ENCODE peak calls at places on chromosomes 13 and 19, in ten cellular contexts. X is uterus, A is fibroblast of lung, W is breast epithelium, L is right lobe of liver, K is hepatocyte, P is psoas muscle, U is thyroid gland, J is A673, Q is spleen. E is an unnamed sample. For H3K27me3 and H3K4me1, the result is how much of the 10 kb centered on the place peaks cover.

GRCh38 chr19:55692681-55693081 is 17.7 kb downstream of the EPN1 start:
- DNase-seq in A (no peak), W (no peak), X (no peak), Q (peak), J (no peak), K (no peak), P (peak), L (no peak), U (no peak), E (no peak)

GRCh38 chr13:25652764-25653163 is 281.0 kb downstream of the ATP8A2 start:
- DNase-seq in W (no peak), X (no peak), L (no peak), J (no peak), A (no peak), U (no peak), P (no peak), K (no peak), Q (no peak), E (no peak)

GRCh38 chr13:76830805-76831204 is 55.4 kb downstream of the KCTD12 start:
- DNase-seq in K (no peak), X (no peak), J (no peak), A (no peak), W (no peak), P (no peak), Q (no peak), U (no peak), L (no peak), E (no peak)

GRCh38 chr13:26604784-26605183 is 47.3 kb downstream of the WASF3 start:
- DNase-seq in Q (no peak), L (no peak), X (peak), W (peak), A (no peak), U (peak), J (no peak), K (no peak), P (peak), E (peak)

GRCh38 chr19:16824658-16825311 is 4.4 kb upstream of the SIN3B start:
- DNase-seq in P (no peak), K (no peak), X (peak), J (no peak), Q (no peak), L (no peak), W (no peak), A (peak), U (no peak), E (no peak)

GRCh38 chr19:10874019-10874418 is 2.7 kb downstream of the CARM1 start:
- DNase-seq in K (no peak), A (no peak), U (no peak), Q (no peak), P (no peak), X (no peak), J (no peak), W (no peak), L (no peak), E (no peak)

GRCh38 chr13:100403675-100404074 is 184.9 kb downstream of the GGACT start:
- DNase-seq in J (no peak), L (no peak), P (no peak), A (no peak), W (no peak), U (no peak), X (no peak), Q (no peak), K (no peak), E (no peak)

GRCh38 chr13:113653264-113654174 is 4.5 kb downstream of the ATP4B start:
- DNase-seq in U (no peak), P (peak), A (no peak), K (no peak), J (peak), W (no peak), X (no peak), L (no peak), Q (peak), E (no peak)

GRCh38 chr13:97327521-97328221 is 105.5 kb downstream of the MBNL2 start:
- DNase-seq in Q (no peak), X (no peak), K (no peak), P (no peak), L (no peak), A (peak), W (no peak), J (peak), U (no peak), E (no peak)

GRCh38 chr13:40518481-40518882 is 148.0 kb downstream of the FOXO1 start:
- DNase-seq in J (no peak), U (peak), L (peak), W (no peak), P (no peak), A (peak), Q (no peak), X (no peak), K (no peak), E (no peak)

GRCh38 chr19:42295831-42296525 is 6.0 kb upstream of the PRR19 start:
- DNase-seq in J (peak), U (peak), A (peak), K (peak), W (peak), L (peak), P (peak), Q (peak), X (peak), E (peak)

GRCh38 chr19:43674630-43674982 is 4.6 kb upstream of the PLAUR start:
- DNase-seq in J (no peak), W (no peak), A (peak), Q (no peak), L (no peak), U (no peak), K (no peak), X (no peak), P (no peak), E (no peak)

GRCh38 chr19:35139618-35139943 is 957 bp downstream of the FXYD1 start:
- DNase-seq in P (no peak), A (no peak), X (no peak), W (no peak), L (no peak), J (no peak), K (no peak), U (no peak), Q (peak), E (peak)

GRCh38 chr13:25632166-25632888 is 260.6 kb downstream of the ATP8A2 start:
- DNase-seq in Q (no peak), W (no peak), L (no peak), P (no peak), J (no peak), A (no peak), K (no peak), X (no peak), U (no peak), E (no peak)

GRCh38 chr13:75135325-75135825 is 346.6 kb downstream of the TBC1D4 start:
- DNase-seq in X (no peak), L (no peak), A (peak), P (no peak), J (peak), Q (no peak), K (peak), U (no peak), W (no peak), E (no peak)

GRCh38 chr13:20127263-20127562 is 33.6 kb downstream of the GJA3 start:
- DNase-seq in Q (peak), L (no peak), A (no peak), K (no peak), U (no peak), J (no peak), P (no peak), X (no peak), W (no peak), E (no peak)

GRCh38 chr19:39160523-39160861 is 34.9 kb downstream of the PAK4 start:
- DNase-seq in U (no peak), W (peak), L (no peak), P (no peak), Q (no peak), K (peak), X (peak), J (no peak), A (peak), E (peak)

GRCh38 chr13:27450921-27451461 is 627 bp upstream of the MTIF3 start:
- DNase-seq in P (peak), L (peak), W (peak), A (peak), K (peak), U (peak), J (peak), X (peak), Q (peak), E (no peak)

GRCh38 chr13:99356216-99357089 is 49.3 kb upstream of the GPR183 start:
- DNase-seq in W (no peak), Q (peak), K (no peak), U (no peak), J (no peak), L (no peak), A (peak), X (no peak), P (peak), E (no peak)

DNA sequence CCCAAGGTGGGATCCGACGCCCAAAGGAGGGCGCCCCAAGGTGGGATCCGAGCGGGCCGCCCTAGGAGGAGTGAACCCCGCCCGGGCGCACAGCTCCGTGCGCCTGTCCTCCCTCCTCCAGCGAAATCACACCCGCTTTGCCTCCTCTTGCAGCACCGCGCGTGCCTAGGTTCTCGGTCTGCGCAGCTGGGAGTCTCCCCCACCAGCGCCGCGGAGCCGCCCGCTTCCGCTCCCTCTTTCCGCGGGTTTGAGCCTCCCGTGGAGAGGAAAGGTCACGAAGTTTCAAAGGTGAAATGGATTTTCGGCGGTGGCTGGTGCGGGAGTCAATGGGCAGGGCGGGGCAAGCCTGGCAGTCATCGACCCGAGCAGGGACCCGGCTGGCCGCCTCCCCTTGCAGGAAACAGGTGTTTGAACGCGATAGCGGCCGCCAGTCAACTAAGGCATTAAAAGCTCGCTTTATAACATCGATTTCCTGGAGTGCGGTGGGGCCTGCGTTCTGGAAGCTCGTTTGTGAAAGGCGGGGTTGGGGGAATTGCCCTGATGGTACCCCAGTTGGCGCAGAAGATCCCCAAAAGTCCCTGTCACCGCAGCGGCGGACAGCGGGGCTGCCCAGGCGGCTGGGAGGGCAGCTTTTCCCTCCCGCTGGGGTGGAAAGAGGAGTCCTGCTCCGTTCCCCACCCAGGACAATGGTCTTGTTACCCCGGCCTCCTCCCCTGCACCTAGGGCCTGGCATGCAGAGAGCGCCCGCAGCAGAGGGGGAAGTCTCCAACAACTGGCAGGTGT is 9.0 kb upstream of the SOX1 start:
- DNase-seq in L (no peak), X (no peak), J (peak), Q (peak), A (no peak), U (no peak), P (no peak), W (no peak), K (no peak), E (no peak)
- H3K27me3 ChIP-seq in L (half or more), X (half or more), J (half or more), Q (half or more), A (half or more), U (under half), P (half or more), W (half or more), K (half or more), E (half or more)

GRCh38 chr19:8451885-8452284 is 7.1 kb downstream of the HNRNPM start:
- DNase-seq in Q (no peak), A (peak), L (no peak), P (no peak), K (peak), U (no peak), J (no peak), W (no peak), X (no peak), E (no peak)
- H3K4me3 ChIP-seq in Q (no peak), A (no peak), L (no peak), P (peak), K (no peak), U (no peak), J (no peak), W (no peak), X (no peak), E (no peak)

GRCh38 chr19:4684312-4685095 is 14.4 kb upstream of the MYDGF start:
- DNase-seq in A (no peak), L (no peak), P (no peak), J (no peak), K (no peak), W (no peak), U (no peak), Q (no peak), X (no peak), E (no peak)

GRCh38 chr19:4678881-4679379 is 8.8 kb upstream of the MYDGF start:
- DNase-seq in L (no peak), J (peak), Q (no peak), U (no peak), X (peak), A (peak), K (no peak), W (no peak), P (peak), E (no peak)

GRCh38 chr19:4679416-4679815 is 9.3 kb upstream of the MYDGF start:
- DNase-seq in P (no peak), W (no peak), J (no peak), L (no peak), X (no peak), K (no peak), A (no peak), U (no peak), Q (no peak), E (no peak)

GRCh38 chr19:4686700-4687099 is 16.6 kb upstream of the MYDGF start:
- DNase-seq in U (no peak), J (no peak), Q (no peak), W (no peak), K (no peak), L (no peak), P (no peak), A (no peak), X (no peak), E (no peak)

DNA sequence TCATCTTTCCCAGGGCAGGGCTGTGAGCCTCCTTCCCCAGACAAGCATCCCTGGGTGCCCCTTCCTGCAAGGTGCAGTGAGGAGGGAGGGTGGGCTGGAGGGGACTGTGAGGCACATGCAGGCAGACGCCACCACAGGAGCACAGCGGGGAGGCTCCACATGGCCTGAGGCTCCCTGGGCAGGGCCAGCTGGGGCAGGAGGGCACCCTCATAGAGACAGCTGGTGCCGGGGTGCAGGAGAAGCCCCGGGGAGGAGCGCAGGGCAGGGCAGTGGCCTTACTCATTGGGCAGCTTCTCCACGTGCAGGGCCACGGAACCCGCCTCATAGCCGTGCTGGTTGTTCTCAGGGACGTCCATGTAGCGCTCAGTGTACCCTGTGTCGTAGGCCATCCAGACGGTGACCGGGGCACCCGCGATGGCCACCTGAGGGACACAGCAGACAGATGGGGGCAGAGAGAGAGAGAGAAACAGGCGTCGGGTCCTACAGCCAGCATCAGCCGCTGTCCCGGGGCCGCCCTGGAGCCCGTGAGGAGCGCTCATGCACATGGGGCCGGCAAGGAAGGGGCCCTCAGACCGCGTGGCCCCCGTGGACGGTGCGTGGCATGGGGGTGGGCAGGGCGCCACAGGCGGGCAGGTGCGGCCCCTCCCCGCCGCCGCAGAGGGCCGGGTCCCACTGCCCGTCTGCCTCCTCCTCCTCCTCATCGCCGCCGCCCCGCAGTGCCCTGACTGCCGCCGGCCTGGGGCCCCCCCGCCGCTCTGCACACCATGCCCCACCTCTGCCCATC is 12.5 kb upstream of the MYDGF start:
- DNase-seq in A (no peak), Q (no peak), J (no peak), U (no peak), K (no peak), L (no peak), W (no peak), X (no peak), P (peak), E (no peak)
- H3K4me1 ChIP-seq in A (under half), Q (under half), J (under half), U (under half), K (under half), L (under half), W (under half), X (under half), P (under half), E (under half)

GRCh38 chr19:54424201-54424600 is 8.9 kb downstream of the TTYH1 start:
- DNase-seq in W (no peak), P (no peak), U (no peak), Q (no peak), X (no peak), K (no peak), A (no peak), J (no peak), L (no peak), E (no peak)
- H3K27me3 ChIP-seq in W (under half), P (half or more), U (under half), Q (half or more), X (under half), K (under half), A (under half), J (under half), L (under half), E (under half)

DNA sequence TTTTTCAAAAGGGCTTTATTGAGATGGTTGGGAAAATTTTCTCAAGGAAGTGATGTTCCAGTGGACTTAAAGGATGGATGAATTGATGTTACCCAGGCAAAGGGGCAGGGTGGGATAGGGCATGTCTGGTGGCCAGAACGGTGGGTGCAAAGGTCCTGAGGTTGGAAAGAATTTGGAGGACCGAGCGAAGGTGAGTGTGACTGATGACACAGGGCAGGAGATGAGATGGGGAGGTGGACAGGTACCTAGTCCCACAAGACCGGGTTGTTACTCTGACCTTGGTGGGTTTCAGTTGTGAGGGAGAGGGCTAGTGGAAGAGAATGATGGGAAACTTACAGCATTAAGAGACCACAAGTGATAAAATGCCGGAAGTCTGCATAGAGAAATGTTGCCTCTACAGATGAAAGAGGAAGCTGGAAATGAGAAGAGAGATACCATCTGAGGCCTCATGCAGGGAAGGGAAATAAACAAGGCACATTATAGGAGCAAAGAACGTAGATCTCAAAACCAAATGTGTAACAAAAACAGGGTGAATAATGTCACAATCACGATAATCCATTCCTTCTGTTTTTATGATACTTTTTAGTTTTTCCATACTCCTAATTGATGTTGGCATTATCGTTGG is 4.5 kb downstream of the ADGRE1 start:
- DNase-seq in P (no peak), X (no peak), L (no peak), U (no peak), J (peak), K (no peak), W (no peak), A (no peak), Q (no peak), E (no peak)
- H3K4me3 ChIP-seq in P (no peak), X (no peak), L (no peak), U (no peak), J (no peak), K (no peak), W (no peak), A (no peak), Q (no peak), E (no peak)

DNA sequence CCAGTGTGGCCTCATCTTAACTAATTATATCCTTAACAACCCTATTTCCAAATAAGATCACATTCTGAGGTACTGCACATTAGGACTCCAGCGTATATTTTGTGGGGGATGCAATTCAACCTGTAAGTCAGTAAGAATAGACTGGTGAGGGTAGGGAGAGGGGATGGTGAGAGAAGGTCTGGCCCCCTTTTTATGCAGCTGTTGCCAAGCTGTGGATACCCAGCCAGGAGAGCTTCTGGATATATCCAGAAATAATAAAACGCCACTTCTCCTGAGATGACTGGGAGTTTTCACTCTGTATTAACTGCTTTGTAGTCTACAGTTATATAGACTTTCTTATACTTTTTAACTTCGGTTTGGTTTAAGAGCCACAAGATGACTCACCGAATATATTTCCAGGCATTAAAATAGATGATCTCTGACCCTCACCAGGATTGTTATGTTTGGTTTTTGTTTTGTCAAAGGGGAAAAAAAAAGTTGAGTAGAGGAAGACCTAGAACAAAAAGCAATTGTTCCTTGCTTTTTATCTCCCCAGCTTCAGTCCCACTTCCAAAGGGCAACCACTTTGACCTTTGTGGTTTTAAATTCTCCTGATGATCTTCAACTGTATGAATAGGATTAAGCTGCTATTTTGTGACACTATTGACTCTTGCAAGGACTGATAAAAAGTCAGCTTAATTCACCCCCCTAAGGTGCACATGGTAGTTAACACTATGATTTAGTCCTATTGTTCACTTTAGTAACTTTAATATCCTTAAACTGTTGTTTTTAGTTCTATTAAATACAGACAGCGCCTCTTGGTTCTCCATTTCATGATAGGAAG is 3.1 kb upstream of the NEK3 start:
- DNase-seq in X (no peak), P (no peak), A (peak), Q (no peak), U (no peak), L (no peak), J (no peak), K (no peak), W (no peak), E (no peak)
- H3K4me1 ChIP-seq in X (under half), P (under half), A (under half), Q (under half), U (under half), L (under half), J (under half), K (under half), W (under half), E (under half)

GRCh38 chr13:35478384-35479222 is 2.1 kb upstream of the MAB21L1 start:
- DNase-seq in A (no peak), W (no peak), U (no peak), Q (peak), L (peak), P (peak), X (no peak), K (no peak), J (no peak), E (no peak)
- H3K27me3 ChIP-seq in A (under half), W (under half), U (under half), Q (half or more), L (under half), P (under half), X (under half), K (half or more), J (under half), E (under half)